ENCODE peak calls at places on chromosomes 7 and 10, in ten cellular contexts. H, B, S, I, N, M, Z, G, C and O are unnamed samples.

GRCh38 chr7:81560708-81561107 is 209.1 kb downstream of the HGF start:
- DNase-seq in H (no peak), B (no peak), S (no peak), I (no peak), N (no peak), M (no peak), Z (no peak), G (no peak), C (no peak), O (no peak)

GRCh38 chr10:119686465-119687191 is 35.4 kb downstream of the BAG3 start:
- DNase-seq in H (peak), B (peak), S (peak), I (peak), N (peak), M (peak), Z (peak), G (peak), C (peak), O (peak)

GRCh38 chr10:62594093-62594520 is 210.4 kb upstream of the ADO start:
- DNase-seq in H (no peak), B (peak), S (peak), I (no peak), N (peak), M (peak), Z (peak), G (peak), C (peak), O (no peak)

GRCh38 chr10:120750167-120750566 is 101.0 kb upstream of the WDR11 start:
- DNase-seq in H (no peak), B (no peak), S (no peak), I (no peak), N (no peak), M (no peak), Z (no peak), G (no peak), C (no peak), O (no peak)

GRCh38 chr10:106980711-106981460 is 183.6 kb downstream of the SORCS1 start:
- DNase-seq in H (no peak), B (no peak), S (no peak), I (no peak), N (no peak), M (no peak), Z (no peak), G (peak), C (no peak), O (no peak)

GRCh38 chr7:158310924-158311713 is 276.5 kb downstream of the PTPRN2 start:
- DNase-seq in H (no peak), B (no peak), S (no peak), I (no peak), N (no peak), M (peak), Z (no peak), G (no peak), C (no peak), O (no peak)

GRCh38 chr10:47259521-47259920 is 40.5 kb upstream of the GDF10 start:
- DNase-seq in H (no peak), B (no peak), S (no peak), I (no peak), N (no peak), M (no peak), Z (no peak), G (no peak), C (no peak), O (no peak)

GRCh38 chr10:117540640-117541404 is 1.7 kb upstream of the EMX2 start:
- DNase-seq in H (no peak), B (no peak), S (no peak), I (no peak), N (no peak), M (no peak), Z (no peak), G (no peak), C (no peak), O (no peak)

GRCh38 chr7:21867816-21868646 is 77.7 kb downstream of the CDCA7L start:
- DNase-seq in H (no peak), B (no peak), S (no peak), I (no peak), N (no peak), M (no peak), Z (no peak), G (no peak), C (no peak), O (no peak)

GRCh38 chr10:79438021-79438698 is 7.3 kb downstream of the ZCCHC24 start:
- DNase-seq in H (no peak), B (no peak), S (no peak), I (no peak), N (no peak), M (no peak), Z (no peak), G (no peak), C (no peak), O (no peak)

GRCh38 chr7:54014765-54015164 is 527.4 kb upstream of the VSTM2A start:
- DNase-seq in H (no peak), B (no peak), S (no peak), I (no peak), N (no peak), M (no peak), Z (peak), G (no peak), C (no peak), O (no peak)

GRCh38 chr10:75624632-75625031 is 193.2 kb downstream of the LRMDA start:
- DNase-seq in H (no peak), B (no peak), S (no peak), I (no peak), N (no peak), M (no peak), Z (no peak), G (no peak), C (no peak), O (no peak)

GRCh38 chr10:19302117-19302516 is 253.5 kb downstream of the MALRD1 start:
- DNase-seq in H (peak), B (no peak), S (no peak), I (no peak), N (no peak), M (no peak), Z (no peak), G (no peak), C (no peak), O (peak)

GRCh38 chr10:114879541-114880158 is 58.1 kb downstream of the FHIP2A start:
- DNase-seq in H (no peak), B (peak), S (no peak), I (no peak), N (peak), M (no peak), Z (peak), G (peak), C (peak), O (no peak)

GRCh38 chr7:157056957-157057902 is 46.8 kb upstream of the MNX1 start:
- DNase-seq in H (no peak), B (no peak), S (no peak), I (no peak), N (no peak), M (no peak), Z (no peak), G (no peak), C (no peak), O (no peak)

GRCh38 chr10:121442086-121442485 is 156.2 kb downstream of the FGFR2 start:
- DNase-seq in H (no peak), B (no peak), S (no peak), I (no peak), N (no peak), M (no peak), Z (no peak), G (no peak), C (no peak), O (no peak)

GRCh38 chr10:119370046-119370770 is 162.8 kb downstream of the GRK5 start:
- DNase-seq in H (peak), B (peak), S (peak), I (no peak), N (no peak), M (no peak), Z (no peak), G (no peak), C (no peak), O (peak)

GRCh38 chr10:70694410-70695179 is 22.3 kb downstream of the ADAMTS14 start:
- DNase-seq in H (no peak), B (peak), S (no peak), I (no peak), N (no peak), M (no peak), Z (no peak), G (no peak), C (no peak), O (peak)

GRCh38 chr10:117684673-117685211 is 142.2 kb downstream of the EMX2 start:
- DNase-seq in H (no peak), B (peak), S (no peak), I (no peak), N (no peak), M (peak), Z (no peak), G (peak), C (no peak), O (no peak)

GRCh38 chr7:95865716-95866371 is 93.5 kb downstream of the DYNC1I1 start:
- DNase-seq in H (no peak), B (no peak), S (no peak), I (no peak), N (no peak), M (no peak), Z (peak), G (peak), C (peak), O (no peak)

GRCh38 chr10:125081931-125082330 is 78.4 kb downstream of the CTBP2 start:
- DNase-seq in H (no peak), B (no peak), S (no peak), I (no peak), N (no peak), M (no peak), Z (no peak), G (no peak), C (no peak), O (no peak)

GRCh38 chr7:27237735-27238334 is 4.8 kb upstream of the EVX1 start:
- DNase-seq in H (peak), B (no peak), S (no peak), I (no peak), N (no peak), M (no peak), Z (peak), G (no peak), C (no peak), O (no peak)

GRCh38 chr7:128962837-128963236 is 25.1 kb downstream of the IRF5 start:
- DNase-seq in H (no peak), B (no peak), S (no peak), I (no peak), N (no peak), M (no peak), Z (no peak), G (no peak), C (no peak), O (no peak)

GRCh38 chr10:59319854-59320253 is 42.5 kb downstream of the FAM13C start:
- DNase-seq in H (no peak), B (no peak), S (no peak), I (no peak), N (no peak), M (no peak), Z (no peak), G (peak), C (no peak), O (no peak)